ENCODE peak calls at places on chromosomes 11 and 22, in six cellular contexts. O is H1; Y is tibial nerve; V is sigmoid colon; F is CD8-positive, alpha-beta T cell; N is PC-3. B is an unnamed sample.

GRCh38 chr22:31488346-31488883 is 1.2 kb downstream of the EIF4ENIF1 start:
- DNase-seq in O (no peak), Y (no peak), V (no peak), F (no peak), N (no peak), B (no peak)

GRCh38 chr11:118295834-118296454 is 8.6 kb upstream of the CD3E start:
- DNase-seq in O (no peak), Y (no peak), V (no peak), F (no peak), N (peak), B (no peak)

GRCh38 chr22:36439481-36440271 is 41.8 kb downstream of the TXN2 start:
- DNase-seq in O (no peak), Y (no peak), V (peak), F (no peak), N (peak), B (peak)

GRCh38 chr22:32803020-32803758 is 1.7 kb downstream of the TIMP3 start:
- DNase-seq in O (no peak), Y (no peak), V (peak), F (no peak), N (no peak), B (no peak)

GRCh38 chr22:49951986-49952896 is 8.3 kb upstream of the PIM3 start:
- DNase-seq in O (no peak), Y (no peak), V (no peak), F (no peak), N (peak), B (peak)

GRCh38 chr11:47907499-47907898 is 59.3 kb upstream of the NUP160 start:
- DNase-seq in O (no peak), Y (no peak), V (no peak), F (no peak), N (no peak), B (no peak)

GRCh38 chr22:23113067-23113846 is 28.5 kb downstream of the RSPH14 start:
- DNase-seq in O (no peak), Y (no peak), V (no peak), F (no peak), N (no peak), B (peak)

GRCh38 chr22:50250555-50251471 is at the start of gene HDAC10:
- DNase-seq in O (no peak), Y (peak), V (peak), F (peak), N (peak), B (no peak)

GRCh38 chr22:50317178-50317577 is 9.6 kb downstream of the DENND6B start:
- DNase-seq in O (no peak), Y (no peak), V (no peak), F (no peak), N (no peak), B (no peak)

GRCh38 chr11:62391642-62392425 is 27.0 kb upstream of the SCGB1A1 start:
- DNase-seq in O (no peak), Y (no peak), V (no peak), F (no peak), N (no peak), B (no peak)

GRCh38 chr11:64447717-64448598 is 89.0 kb downstream of the RPS6KA4 start:
- DNase-seq in O (no peak), Y (peak), V (peak), F (no peak), N (peak), B (no peak)

GRCh38 chr11:45252134-45252856 is 33.8 kb downstream of the SYT13 start:
- DNase-seq in O (peak), Y (no peak), V (no peak), F (no peak), N (peak), B (no peak)

GRCh38 chr11:78742430-78742829 is 167.8 kb upstream of the NARS2 start:
- DNase-seq in O (no peak), Y (no peak), V (no peak), F (no peak), N (peak), B (no peak)

GRCh38 chr11:118341749-118342489 is 586 bp downstream of the CD3D start:
- DNase-seq in O (no peak), Y (no peak), V (no peak), F (no peak), N (no peak), B (no peak)

GRCh38 chr22:37229012-37229804 is 14.9 kb downstream of the RAC2 start:
- DNase-seq in O (no peak), Y (no peak), V (no peak), F (no peak), N (peak), B (peak)

GRCh38 chr11:75374646-75375045 is 23.2 kb upstream of the ARRB1 start:
- DNase-seq in O (no peak), Y (no peak), V (no peak), F (no peak), N (no peak), B (no peak)

GRCh38 chr11:75369846-75370245 is 18.4 kb upstream of the ARRB1 start:
- DNase-seq in O (no peak), Y (no peak), V (no peak), F (no peak), N (peak), B (no peak)

GRCh38 chr11:75375626-75376025 is 23.7 kb upstream of the RPS3 start:
- DNase-seq in O (no peak), Y (no peak), V (no peak), F (no peak), N (no peak), B (no peak)

GRCh38 chr11:75376175-75376574 is 23.1 kb upstream of the RPS3 start:
- DNase-seq in O (no peak), Y (no peak), V (no peak), F (no peak), N (peak), B (no peak)

DNA sequence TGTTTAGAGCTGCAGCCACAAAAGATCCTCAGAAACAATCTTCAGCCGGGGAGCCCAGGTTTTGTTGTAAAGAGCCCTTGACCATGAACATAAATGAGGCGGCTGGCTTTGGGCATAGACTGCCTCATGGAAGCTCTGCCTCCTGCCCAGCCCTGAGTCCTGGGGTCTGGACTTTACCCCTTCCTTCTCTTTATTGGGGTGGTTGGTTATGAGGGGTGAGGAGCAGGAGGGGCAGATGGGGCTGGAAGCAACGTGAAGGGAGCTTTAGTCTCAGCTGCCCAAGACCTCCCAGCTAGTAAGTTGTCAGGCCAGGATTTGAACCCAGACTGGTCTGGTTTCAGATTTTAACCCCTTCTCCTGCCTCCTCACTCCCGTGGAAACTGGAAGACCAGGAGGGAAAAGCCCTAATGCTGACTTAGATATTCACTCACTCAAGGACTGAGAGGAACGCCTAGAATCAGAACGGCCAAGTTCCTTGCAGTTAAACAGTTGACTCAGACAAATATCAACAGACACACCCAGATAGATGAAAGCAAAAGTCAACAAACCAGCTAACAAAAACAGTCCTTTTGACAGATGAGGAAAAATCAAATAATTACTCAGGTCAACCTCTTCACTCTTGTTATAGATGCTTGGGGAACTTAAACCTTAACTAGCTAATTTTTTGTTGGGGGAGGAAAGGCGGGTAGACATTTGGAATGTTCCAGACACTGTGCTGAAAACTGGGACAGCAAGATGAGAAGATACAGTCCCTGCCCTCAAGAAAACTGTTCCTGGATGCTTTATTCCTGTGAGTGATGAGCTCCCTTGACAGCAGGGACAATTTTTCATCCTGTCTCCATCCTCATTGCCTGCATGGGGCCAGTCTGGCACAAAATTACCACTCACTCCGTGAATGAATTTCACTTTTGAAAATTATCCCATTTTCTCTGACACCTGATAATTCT is 20.7 kb upstream of the ARRB1 start:
- DNase-seq in O (no peak), Y (no peak), V (no peak), F (no peak), N (peak), B (no peak)
- H3K27ac ChIP-seq in O (no peak), Y (no peak), V (peak), F (no peak), N (peak), B (no peak)

DNA sequence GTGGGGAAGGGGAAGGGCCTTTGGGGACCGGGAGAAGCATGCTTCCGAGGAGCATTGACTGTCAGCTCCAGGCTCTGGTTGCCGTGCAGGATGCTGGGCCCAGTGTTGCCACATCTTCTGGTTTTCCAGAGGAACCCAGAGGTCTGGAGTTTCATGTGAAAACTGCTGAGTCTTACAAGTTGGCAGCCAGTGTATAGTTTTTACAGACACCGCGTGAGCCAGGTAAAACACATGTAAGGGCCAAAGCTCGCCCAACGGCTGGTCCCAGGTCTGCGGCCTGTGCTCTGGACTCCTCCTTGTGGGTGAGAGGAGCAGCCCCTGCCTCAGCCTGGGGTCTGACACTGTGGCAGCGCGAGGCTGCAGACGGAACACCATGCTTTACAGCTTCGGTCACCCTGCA is 18.4 kb upstream of the SORL1-AS1 start:
- DNase-seq in O (no peak), Y (no peak), V (no peak), F (no peak), N (no peak), B (no peak)
- H3K4me3 ChIP-seq in O (no peak), Y (no peak), V (no peak), F (no peak), N (no peak), B (no peak)

GRCh38 chr11:61294717-61295595 is at the start of gene VWCE:
- DNase-seq in O (peak), Y (peak), V (peak), F (peak), N (peak), B (no peak)

GRCh38 chr11:61293869-61294716 is 1.0 kb downstream of the VWCE start:
- DNase-seq in O (no peak), Y (peak), V (peak), F (peak), N (peak), B (no peak)

GRCh38 chr11:61295596-61295926 is 445 bp upstream of the VWCE start:
- DNase-seq in O (no peak), Y (no peak), V (no peak), F (no peak), N (no peak), B (no peak)

GRCh38 chr11:61290905-61291690 is 4.0 kb downstream of the VWCE start:
- DNase-seq in O (no peak), Y (no peak), V (no peak), F (no peak), N (no peak), B (no peak)
- TF ChIP-seq CTCF in O (peak), Y (no peak), V (no peak), F (no peak), N (peak), B (no peak)

GRCh38 chr11:488579-488978 is 18.5 kb downstream of the RNH1 start:
- DNase-seq in O (no peak), Y (no peak), V (no peak), F (no peak), N (no peak), B (no peak)

GRCh38 chr11:488992-489391 is 18.1 kb downstream of the RNH1 start:
- DNase-seq in O (no peak), Y (no peak), V (no peak), F (no peak), N (no peak), B (no peak)

GRCh38 chr11:489610-490185 is 17.3 kb downstream of the RNH1 start:
- DNase-seq in O (no peak), Y (no peak), V (no peak), F (no peak), N (no peak), B (no peak)

GRCh38 chr11:487571-488021 is 19.4 kb downstream of the RNH1 start:
- DNase-seq in O (no peak), Y (no peak), V (no peak), F (no peak), N (no peak), B (no peak)

DNA sequence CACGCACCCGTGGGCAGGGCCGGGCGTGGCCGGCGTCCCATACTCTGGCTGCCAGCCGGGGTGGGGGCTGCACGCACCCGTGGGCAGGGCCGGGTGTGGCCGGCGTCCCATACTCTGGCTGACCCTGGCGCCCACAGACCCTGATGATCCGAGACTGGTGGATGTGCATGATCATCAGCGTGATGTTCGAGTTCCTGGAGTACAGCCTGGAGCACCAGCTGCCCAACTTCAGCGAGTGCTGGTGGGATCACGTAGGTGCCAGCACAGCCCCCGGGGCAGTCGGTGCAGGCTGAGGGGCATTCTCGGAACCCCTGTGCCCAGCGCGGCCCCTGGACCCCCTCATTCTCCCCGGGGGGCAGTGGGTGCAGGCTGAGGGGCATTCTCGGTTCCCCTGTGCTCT is 19.0 kb downstream of the RNH1 start:
- DNase-seq in O (no peak), Y (no peak), V (no peak), F (no peak), N (no peak), B (no peak)
- H3K27ac ChIP-seq in O (no peak), Y (no peak), V (no peak), F (no peak), N (no peak), B (no peak)

GRCh38 chr11:67371199-67371548 is 2.2 kb downstream of the CLCF1 start:
- DNase-seq in O (no peak), Y (no peak), V (no peak), F (no peak), N (no peak), B (no peak)
- H3K4me3 ChIP-seq in O (peak), Y (peak), V (no peak), F (no peak), N (peak), B (peak)

GRCh38 chr22:19393704-19394103 is 37.8 kb downstream of the HIRA start:
- DNase-seq in O (no peak), Y (no peak), V (no peak), F (no peak), N (no peak), B (no peak)

GRCh38 chr22:19396561-19396933 is 35.0 kb downstream of the HIRA start:
- DNase-seq in O (no peak), Y (no peak), V (no peak), F (no peak), N (no peak), B (no peak)

GRCh38 chr22:19394274-19395050 is 37.1 kb downstream of the HIRA start:
- DNase-seq in O (no peak), Y (no peak), V (no peak), F (no peak), N (no peak), B (no peak)

GRCh38 chr22:19396934-19397728 is 34.4 kb downstream of the HIRA start:
- DNase-seq in O (no peak), Y (no peak), V (no peak), F (no peak), N (no peak), B (no peak)

GRCh38 chr22:19395276-19395675 is 36.3 kb downstream of the HIRA start:
- DNase-seq in O (no peak), Y (no peak), V (no peak), F (no peak), N (no peak), B (no peak)
- TF ChIP-seq CTCF in O (no peak), Y (no peak), V (no peak), F (no peak), N (no peak), B (no peak)

GRCh38 chr11:3126207-3126865 is 38.8 kb downstream of the OSBPL5 start:
- DNase-seq in O (no peak), Y (no peak), V (peak), F (no peak), N (peak), B (no peak)

GRCh38 chr11:3128356-3129180 is 36.5 kb downstream of the OSBPL5 start:
- DNase-seq in O (no peak), Y (no peak), V (peak), F (no peak), N (no peak), B (no peak)

GRCh38 chr11:3127706-3128355 is 37.3 kb downstream of the OSBPL5 start:
- DNase-seq in O (no peak), Y (no peak), V (no peak), F (no peak), N (no peak), B (no peak)

GRCh38 chr11:3129181-3129590 is 35.9 kb downstream of the OSBPL5 start:
- DNase-seq in O (no peak), Y (no peak), V (peak), F (no peak), N (no peak), B (no peak)

DNA sequence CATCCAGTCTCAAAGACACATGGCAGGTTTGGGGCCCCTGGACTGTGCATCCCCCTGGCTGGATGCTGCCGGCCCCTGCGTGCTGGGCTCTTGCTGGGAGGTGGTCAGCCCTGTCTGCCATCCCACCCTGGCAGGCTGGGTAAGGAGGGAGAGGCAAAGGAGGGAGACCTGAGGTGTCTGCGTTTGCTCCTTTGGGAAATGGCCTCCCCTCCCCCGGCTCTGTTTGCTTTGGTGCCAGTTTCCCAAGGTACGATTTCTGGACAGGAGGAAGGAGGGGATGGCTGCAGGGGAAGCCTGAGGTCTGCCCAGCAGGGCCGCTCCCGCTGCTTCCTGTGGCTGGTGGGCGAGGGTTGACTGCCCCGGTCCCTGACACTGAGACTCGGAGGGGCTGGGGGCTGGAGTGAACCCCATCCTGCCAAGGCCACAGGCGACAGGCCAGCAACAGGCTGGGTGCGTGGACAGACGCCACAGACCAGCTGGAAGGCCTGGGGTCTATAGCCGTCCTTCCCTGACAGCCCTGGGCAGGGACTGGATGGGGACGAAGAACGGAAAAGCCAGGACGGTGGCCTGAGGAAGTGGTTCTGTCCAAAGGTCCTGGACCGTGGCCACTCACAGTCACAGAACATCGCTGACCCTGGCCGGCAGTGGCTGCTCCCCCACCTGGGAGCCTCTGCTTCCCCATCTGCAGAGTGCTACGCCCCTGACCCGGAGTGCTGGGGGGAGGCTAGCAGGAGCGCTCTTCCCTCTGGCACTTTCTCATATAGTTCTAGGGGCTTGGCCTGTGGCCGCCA is 38.0 kb downstream of the OSBPL5 start:
- DNase-seq in O (no peak), Y (no peak), V (peak), F (no peak), N (no peak), B (no peak)
- H3K27ac ChIP-seq in O (no peak), Y (peak), V (peak), F (no peak), N (peak), B (no peak)